ENCODE peak calls at places on chromosomes 6 and 20, in four cellular contexts. O, A, Q and H are unnamed samples.
A peak's percentile ranks its signal among the peaks of the same experiment; 100 is the strongest.

GRCh38 chr6:87276624-87277023 is 45.8 kb upstream of the SMIM8 start:
- ATAC-seq in O (no peak), A (no peak), Q (no peak), H (no peak)

GRCh38 chr6:117619178-117619577 is 16.9 kb upstream of the GOPC start:
- ATAC-seq in O (no peak), A (no peak), Q (no peak), H (peak; percentile 67)

GRCh38 chr6:164144316-164144715 is 729.8 kb downstream of the QKI start:
- ATAC-seq in O (no peak), A (no peak), Q (no peak), H (no peak)

GRCh38 chr20:34705383-34706021 is 1.4 kb downstream of the TP53INP2 start:
- ATAC-seq in O (peak; percentile 10), A (no peak), Q (no peak), H (no peak)

GRCh38 chr20:35297153-35297552 is 4.9 kb upstream of the FAM83C start:
- ATAC-seq in O (no peak), A (no peak), Q (no peak), H (no peak)

GRCh38 chr6:132011582-132011981 is 60.4 kb upstream of the CCN2 start:
- ATAC-seq in O (peak; percentile 83), A (no peak), Q (no peak), H (no peak)

GRCh38 chr6:72938104-72938503 is 287.2 kb downstream of the KHDC1L start:
- ATAC-seq in O (no peak), A (no peak), Q (no peak), H (no peak)

GRCh38 chr6:31525932-31526591 is 2.7 kb upstream of the MCCD1 start:
- ATAC-seq in O (no peak), A (peak; percentile 31), Q (no peak), H (peak; percentile 45)

GRCh38 chr20:2144850-2145249 is 43.2 kb downstream of the STK35 start:
- ATAC-seq in O (no peak), A (no peak), Q (no peak), H (no peak)

GRCh38 chr6:111524735-111525134 is 41.7 kb upstream of the REV3L start:
- ATAC-seq in O (no peak), A (peak; percentile 58), Q (no peak), H (peak; percentile 67)

GRCh38 chr20:11080010-11080409 is 406.2 kb upstream of the JAG1 start:
- ATAC-seq in O (no peak), A (no peak), Q (no peak), H (no peak)

GRCh38 chr6:93416575-93417420 is 2.6 kb downstream of the EPHA7 start:
- ATAC-seq in O (peak; percentile 65), A (no peak), Q (no peak), H (no peak)

GRCh38 chr6:113697642-113698410 is 159.3 kb upstream of the MARCKS start:
- ATAC-seq in O (no peak), A (no peak), Q (no peak), H (no peak)

GRCh38 chr6:33904050-33904827 is 100.4 kb upstream of the MLN start:
- ATAC-seq in O (peak; percentile 59), A (peak; percentile 89), Q (peak; percentile 76), H (peak; percentile 90)

GRCh38 chr6:169982461-169983386 is 231.3 kb downstream of the ERMARD start:
- ATAC-seq in O (no peak), A (no peak), Q (no peak), H (no peak)

GRCh38 chr6:139728879-139729278 is 354.4 kb upstream of the CITED2 start:
- ATAC-seq in O (no peak), A (no peak), Q (no peak), H (no peak)

GRCh38 chr20:52191132-52191435 is 495 bp downstream of the ZFP64 start:
- ATAC-seq in O (peak; percentile 78), A (peak; percentile 40), Q (peak; percentile 42), H (peak; percentile 45)

GRCh38 chr6:137010138-137010718 is 34.5 kb downstream of the IL20RA start:
- ATAC-seq in O (no peak), A (no peak), Q (no peak), H (no peak)

GRCh38 chr20:41248371-41249024 is 69.0 kb downstream of the ZHX3 start:
- ATAC-seq in O (peak; percentile 77), A (no peak), Q (no peak), H (no peak)

GRCh38 chr6:37556884-37557644 is 57.4 kb upstream of the CCDC167 start:
- ATAC-seq in O (no peak), A (no peak), Q (no peak), H (no peak)

GRCh38 chr20:60687213-60687612 is 564.8 kb upstream of the CDH4 start:
- ATAC-seq in O (no peak), A (no peak), Q (no peak), H (no peak)

GRCh38 chr6:12138377-12138776 is 126.3 kb downstream of the HIVEP1 start:
- ATAC-seq in O (no peak), A (peak; percentile 99), Q (peak; percentile 72), H (peak; percentile 74)

GRCh38 chr20:7841291-7841966 is 98.8 kb downstream of the HAO1 start:
- ATAC-seq in O (peak; percentile 86), A (no peak), Q (no peak), H (no peak)

GRCh38 chr6:36970892-36971842 is 14.8 kb downstream of the MTCH1 start:
- ATAC-seq in O (no peak), A (no peak), Q (no peak), H (no peak)

GRCh38 chr20:22744341-22745193 is 160.2 kb upstream of the FOXA2 start:
- ATAC-seq in O (no peak), A (no peak), Q (no peak), H (no peak)

GRCh38 chr6:15017251-15017650 is 228.6 kb upstream of the JARID2 start:
- ATAC-seq in O (peak; percentile 81), A (no peak), Q (no peak), H (peak; percentile 25)

GRCh38 chr20:51958099-51958498 is 155.8 kb upstream of the SALL4 start:
- ATAC-seq in O (no peak), A (no peak), Q (no peak), H (no peak)

GRCh38 chr6:38636027-38636426 is 3.7 kb downstream of the BTBD9 start:
- ATAC-seq in O (no peak), A (no peak), Q (no peak), H (no peak)

GRCh38 chr6:39388526-39389371 is 66.2 kb upstream of the KCNK16 start:
- ATAC-seq in O (no peak), A (no peak), Q (no peak), H (no peak)

GRCh38 chr20:53706511-53707031 is 112.9 kb upstream of the ZNF217 start:
- ATAC-seq in O (peak; percentile 41), A (peak; percentile 62), Q (peak; percentile 12), H (peak; percentile 15)

GRCh38 chr6:156421933-156422332 is 355.2 kb upstream of the ARID1B start:
- ATAC-seq in O (no peak), A (no peak), Q (no peak), H (no peak)

GRCh38 chr6:137000825-137001224 is 43.9 kb downstream of the IL20RA start:
- ATAC-seq in O (no peak), A (no peak), Q (no peak), H (peak; percentile 48)

GRCh38 chr20:6492396-6493055 is 275.0 kb upstream of the BMP2 start:
- ATAC-seq in O (peak; percentile 28), A (no peak), Q (no peak), H (no peak)

GRCh38 chr20:47982574-47983360 is 197.5 kb upstream of the SULF2 start:
- ATAC-seq in O (no peak), A (no peak), Q (no peak), H (no peak)

GRCh38 chr6:42387336-42387735 is 64.4 kb downstream of the TRERF1 start:
- ATAC-seq in O (no peak), A (no peak), Q (peak; percentile 8), H (no peak)

GRCh38 chr6:106372838-106373501 is 12.5 kb downstream of the CRYBG1 start:
- ATAC-seq in O (no peak), A (no peak), Q (peak; percentile 69), H (peak; percentile 91)

GRCh38 chr6:214428-214827 is 77.9 kb upstream of the DUSP22 start:
- ATAC-seq in O (no peak), A (no peak), Q (no peak), H (no peak)